ENCODE peak calls at places on chromosomes 3 and 15, in ten cellular contexts. One of them, this sample, is unnamed.

GRCh38 chr15:73996939-73997338 is 2.4 kb downstream of the PML start:
- DNase-seq in H1: no peak
- DNase-seq in HepG2: no peak
- DNase-seq in sigmoid colon: peak
- DNase-seq in breast epithelium: no peak
- DNase-seq in HCT116: no peak
- DNase-seq in HL-60: no peak
- DNase-seq in stomach: no peak
- DNase-seq in transverse colon: no peak
- DNase-seq in K562: no peak
- DNase-seq in this sample: no peak

GRCh38 chr3:3189961-3190360 is 10.5 kb upstream of the CRBN start:
- DNase-seq in transverse colon: no peak
- DNase-seq in HCT116: no peak
- DNase-seq in H1: no peak
- DNase-seq in sigmoid colon: no peak
- DNase-seq in breast epithelium: no peak
- DNase-seq in stomach: no peak
- DNase-seq in K562: no peak
- DNase-seq in HL-60: no peak
- DNase-seq in HepG2: no peak
- DNase-seq in this sample: no peak

GRCh38 chr3:164004205-164004604 is 1074.1 kb downstream of the SI start:
- DNase-seq in breast epithelium: no peak
- DNase-seq in HCT116: no peak
- DNase-seq in HepG2: no peak
- DNase-seq in stomach: no peak
- DNase-seq in HL-60: no peak
- DNase-seq in transverse colon: no peak
- DNase-seq in sigmoid colon: no peak
- DNase-seq in K562: peak
- DNase-seq in H1: peak
- DNase-seq in this sample: no peak

GRCh38 chr3:52469001-52469400 is 13.6 kb downstream of the NISCH start:
- DNase-seq in HCT116: no peak
- DNase-seq in HepG2: no peak
- DNase-seq in sigmoid colon: no peak
- DNase-seq in HL-60: no peak
- DNase-seq in breast epithelium: no peak
- DNase-seq in stomach: no peak
- DNase-seq in H1: no peak
- DNase-seq in K562: no peak
- DNase-seq in transverse colon: no peak
- DNase-seq in this sample: no peak

GRCh38 chr3:39819517-39820298 is 10.3 kb downstream of the MYRIP start:
- DNase-seq in transverse colon: no peak
- DNase-seq in HL-60: no peak
- DNase-seq in stomach: no peak
- DNase-seq in HCT116: no peak
- DNase-seq in sigmoid colon: no peak
- DNase-seq in HepG2: no peak
- DNase-seq in breast epithelium: no peak
- DNase-seq in H1: no peak
- DNase-seq in K562: no peak
- DNase-seq in this sample: no peak

GRCh38 chr15:58545307-58546065 is 113.7 kb downstream of the LIPC start:
- DNase-seq in HepG2: no peak
- DNase-seq in breast epithelium: no peak
- DNase-seq in HL-60: no peak
- DNase-seq in K562: no peak
- DNase-seq in H1: no peak
- DNase-seq in HCT116: no peak
- DNase-seq in transverse colon: no peak
- DNase-seq in stomach: peak
- DNase-seq in sigmoid colon: no peak
- DNase-seq in this sample: no peak

GRCh38 chr15:70722266-70723123 is 40.9 kb downstream of the UACA start:
- DNase-seq in breast epithelium: no peak
- DNase-seq in K562: peak
- DNase-seq in H1: no peak
- DNase-seq in HL-60: peak
- DNase-seq in HCT116: peak
- DNase-seq in sigmoid colon: no peak
- DNase-seq in HepG2: peak
- DNase-seq in transverse colon: no peak
- DNase-seq in stomach: no peak
- DNase-seq in this sample: peak

GRCh38 chr15:52658955-52659354 is 20.2 kb downstream of the ATOSA start:
- DNase-seq in breast epithelium: no peak
- DNase-seq in HL-60: no peak
- DNase-seq in transverse colon: no peak
- DNase-seq in H1: no peak
- DNase-seq in sigmoid colon: no peak
- DNase-seq in HCT116: no peak
- DNase-seq in HepG2: no peak
- DNase-seq in K562: no peak
- DNase-seq in stomach: no peak
- DNase-seq in this sample: no peak

GRCh38 chr3:161175506-161175905 is 45.6 kb upstream of the NMD3 start:
- DNase-seq in HL-60: no peak
- DNase-seq in H1: no peak
- DNase-seq in transverse colon: no peak
- DNase-seq in sigmoid colon: no peak
- DNase-seq in K562: no peak
- DNase-seq in HepG2: no peak
- DNase-seq in stomach: no peak
- DNase-seq in HCT116: no peak
- DNase-seq in breast epithelium: no peak
- DNase-seq in this sample: no peak

GRCh38 chr3:180183346-180183745 is 146.6 kb upstream of the PEX5L start:
- DNase-seq in HL-60: no peak
- DNase-seq in transverse colon: no peak
- DNase-seq in HCT116: no peak
- DNase-seq in stomach: no peak
- DNase-seq in breast epithelium: no peak
- DNase-seq in sigmoid colon: no peak
- DNase-seq in H1: no peak
- DNase-seq in K562: no peak
- DNase-seq in HepG2: no peak
- DNase-seq in this sample: no peak
- TF ChIP-seq POLR2AphosphoS5 in HL-60: no peak
- TF ChIP-seq POLR2AphosphoS5 in transverse colon: no peak
- TF ChIP-seq POLR2AphosphoS5 in HCT116: no peak
- TF ChIP-seq POLR2AphosphoS5 in stomach: no peak
- TF ChIP-seq POLR2AphosphoS5 in breast epithelium: no peak
- TF ChIP-seq POLR2AphosphoS5 in sigmoid colon: no peak
- TF ChIP-seq POLR2AphosphoS5 in H1: no peak
- TF ChIP-seq POLR2AphosphoS5 in K562: no peak
- TF ChIP-seq POLR2AphosphoS5 in HepG2: no peak
- TF ChIP-seq POLR2AphosphoS5 in this sample: no peak

GRCh38 chr3:192917508-192918274 is at the start of gene MB21D2:
- DNase-seq in HL-60: no peak
- DNase-seq in breast epithelium: peak
- DNase-seq in transverse colon: peak
- DNase-seq in K562: peak
- DNase-seq in sigmoid colon: peak
- DNase-seq in HCT116: peak
- DNase-seq in stomach: peak
- DNase-seq in HepG2: peak
- DNase-seq in H1: no peak
- DNase-seq in this sample: peak
- TF ChIP-seq POLR2AphosphoS5 in HL-60: no peak
- TF ChIP-seq POLR2AphosphoS5 in breast epithelium: peak
- TF ChIP-seq POLR2AphosphoS5 in transverse colon: peak
- TF ChIP-seq POLR2AphosphoS5 in K562: no peak
- TF ChIP-seq POLR2AphosphoS5 in sigmoid colon: peak
- TF ChIP-seq POLR2AphosphoS5 in HCT116: peak
- TF ChIP-seq POLR2AphosphoS5 in stomach: peak
- TF ChIP-seq POLR2AphosphoS5 in HepG2: no peak
- TF ChIP-seq POLR2AphosphoS5 in H1: no peak
- TF ChIP-seq POLR2AphosphoS5 in this sample: peak

GRCh38 chr15:39582286-39582976 is 1.6 kb downstream of the THBS1 start:
- DNase-seq in HepG2: no peak
- DNase-seq in H1: no peak
- DNase-seq in stomach: no peak
- DNase-seq in transverse colon: peak
- DNase-seq in HL-60: no peak
- DNase-seq in breast epithelium: no peak
- DNase-seq in K562: no peak
- DNase-seq in HCT116: no peak
- DNase-seq in sigmoid colon: peak
- DNase-seq in this sample: no peak
- TF ChIP-seq POLR2AphosphoS5 in HepG2: no peak
- TF ChIP-seq POLR2AphosphoS5 in H1: peak
- TF ChIP-seq POLR2AphosphoS5 in stomach: peak
- TF ChIP-seq POLR2AphosphoS5 in transverse colon: no peak
- TF ChIP-seq POLR2AphosphoS5 in HL-60: no peak
- TF ChIP-seq POLR2AphosphoS5 in breast epithelium: no peak
- TF ChIP-seq POLR2AphosphoS5 in K562: no peak
- TF ChIP-seq POLR2AphosphoS5 in HCT116: no peak
- TF ChIP-seq POLR2AphosphoS5 in sigmoid colon: peak
- TF ChIP-seq POLR2AphosphoS5 in this sample: no peak

DNA sequence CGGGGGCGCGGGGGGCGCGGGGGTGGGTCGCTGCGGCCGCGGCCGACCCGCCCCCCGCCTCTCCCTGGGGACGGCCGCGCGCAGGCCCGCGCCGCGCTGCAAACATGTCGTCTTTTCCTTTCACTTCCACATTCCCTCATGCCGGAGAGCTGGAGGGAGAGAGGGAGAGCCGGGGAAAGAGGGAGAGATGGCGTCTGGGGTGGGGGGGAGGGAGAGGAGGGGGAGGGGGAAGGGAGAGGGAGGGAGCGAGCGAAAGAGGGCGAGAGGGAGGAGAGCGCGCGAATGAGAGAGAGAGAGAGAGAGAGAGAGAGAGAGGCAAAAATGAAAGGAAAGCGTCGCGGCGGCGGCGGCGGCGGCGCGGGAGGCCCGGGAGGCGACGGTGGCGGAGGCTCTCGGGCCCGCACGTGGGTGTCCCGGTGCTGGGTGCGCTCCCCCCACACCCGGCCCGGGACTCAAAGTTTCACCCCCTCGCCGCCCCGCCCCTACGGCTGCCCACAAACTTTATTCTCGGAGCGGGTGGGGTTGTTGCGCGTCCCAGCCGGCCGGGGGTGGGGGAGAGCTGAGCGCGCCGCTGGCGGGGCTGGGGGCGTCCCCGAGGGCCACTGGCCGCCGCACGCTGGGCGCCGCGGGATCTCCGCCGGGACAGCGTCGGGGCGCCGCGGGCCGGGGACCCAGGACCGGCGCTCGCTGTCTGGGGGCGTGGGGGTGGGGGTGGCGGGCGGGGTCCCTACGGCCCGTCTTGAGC is 731 bp downstream of the ZNF710 start:
- DNase-seq in HCT116: no peak
- DNase-seq in sigmoid colon: peak
- DNase-seq in K562: peak
- DNase-seq in stomach: peak
- DNase-seq in H1: no peak
- DNase-seq in HL-60: peak
- DNase-seq in transverse colon: peak
- DNase-seq in HepG2: peak
- DNase-seq in breast epithelium: no peak
- DNase-seq in this sample: peak
- TF ChIP-seq POLR2AphosphoS5 in HCT116: peak
- TF ChIP-seq POLR2AphosphoS5 in sigmoid colon: no peak
- TF ChIP-seq POLR2AphosphoS5 in K562: no peak
- TF ChIP-seq POLR2AphosphoS5 in stomach: no peak
- TF ChIP-seq POLR2AphosphoS5 in H1: peak
- TF ChIP-seq POLR2AphosphoS5 in HL-60: no peak
- TF ChIP-seq POLR2AphosphoS5 in transverse colon: no peak
- TF ChIP-seq POLR2AphosphoS5 in HepG2: no peak
- TF ChIP-seq POLR2AphosphoS5 in breast epithelium: no peak
- TF ChIP-seq POLR2AphosphoS5 in this sample: no peak

GRCh38 chr15:55284461-55284860 is 5.2 kb downstream of the RAB27A start:
- DNase-seq in HepG2: no peak
- DNase-seq in HL-60: no peak
- DNase-seq in sigmoid colon: no peak
- DNase-seq in K562: no peak
- DNase-seq in H1: no peak
- DNase-seq in breast epithelium: no peak
- DNase-seq in HCT116: no peak
- DNase-seq in stomach: no peak
- DNase-seq in transverse colon: no peak
- DNase-seq in this sample: no peak

GRCh38 chr15:55288006-55288717 is 1.5 kb downstream of the RAB27A start:
- DNase-seq in stomach: no peak
- DNase-seq in HepG2: no peak
- DNase-seq in HL-60: no peak
- DNase-seq in breast epithelium: no peak
- DNase-seq in H1: no peak
- DNase-seq in HCT116: no peak
- DNase-seq in sigmoid colon: no peak
- DNase-seq in transverse colon: no peak
- DNase-seq in K562: no peak
- DNase-seq in this sample: no peak

GRCh38 chr15:55290361-55291057 is 896 bp upstream of the RAB27A start:
- DNase-seq in breast epithelium: peak
- DNase-seq in HL-60: no peak
- DNase-seq in transverse colon: peak
- DNase-seq in H1: peak
- DNase-seq in HCT116: peak
- DNase-seq in HepG2: peak
- DNase-seq in stomach: peak
- DNase-seq in sigmoid colon: peak
- DNase-seq in K562: peak
- DNase-seq in this sample: peak

GRCh38 chr15:55289011-55289572 is 521 bp downstream of the RAB27A start:
- DNase-seq in K562: no peak
- DNase-seq in transverse colon: peak
- DNase-seq in HepG2: peak
- DNase-seq in breast epithelium: no peak
- DNase-seq in stomach: peak
- DNase-seq in HL-60: no peak
- DNase-seq in HCT116: no peak
- DNase-seq in H1: no peak
- DNase-seq in sigmoid colon: peak
- DNase-seq in this sample: no peak

DNA sequence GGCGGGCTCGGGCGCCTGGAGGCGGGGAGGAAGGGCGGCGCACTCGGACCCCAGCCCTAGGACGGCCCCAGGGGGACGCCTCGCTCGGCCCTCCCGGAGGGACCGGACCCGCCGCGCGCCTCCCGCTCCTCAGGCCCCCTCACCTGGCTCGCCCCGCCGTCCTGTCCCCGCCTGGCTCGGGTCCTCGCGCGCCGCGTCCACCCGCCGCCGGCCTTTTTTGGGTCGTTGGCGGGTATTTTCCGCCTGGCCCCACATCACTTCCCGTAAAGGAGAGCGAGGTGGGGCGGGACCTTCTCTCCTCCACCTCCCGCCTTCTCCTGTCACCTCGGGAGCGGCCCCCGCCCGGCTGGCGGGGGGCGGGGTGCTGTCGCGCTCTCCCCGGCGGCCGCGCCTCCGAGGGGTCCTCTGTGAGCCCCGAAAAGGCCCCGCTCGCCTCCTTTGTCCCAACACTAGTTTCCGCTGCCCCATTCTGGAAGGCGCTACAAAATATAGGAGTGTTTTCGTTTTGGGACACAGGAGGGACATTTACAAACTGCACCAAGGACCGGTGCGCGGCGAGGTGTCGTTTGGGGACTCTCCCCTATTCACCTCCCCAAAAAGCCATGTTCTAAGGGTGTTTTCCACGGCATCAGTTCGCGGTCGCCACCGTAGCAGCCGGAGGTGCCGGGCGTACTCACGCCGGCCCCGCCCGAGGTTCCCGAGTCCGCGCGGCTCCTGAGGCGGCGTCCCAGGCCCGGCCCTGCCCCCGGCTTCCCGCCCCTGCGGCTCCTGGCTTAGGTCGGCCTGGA is at the start of gene RAB27A:
- DNase-seq in HepG2: peak
- DNase-seq in HCT116: peak
- DNase-seq in breast epithelium: peak
- DNase-seq in K562: peak
- DNase-seq in HL-60: no peak
- DNase-seq in H1: no peak
- DNase-seq in sigmoid colon: peak
- DNase-seq in stomach: peak
- DNase-seq in transverse colon: peak
- DNase-seq in this sample: peak
- TF ChIP-seq POLR2AphosphoS5 in HepG2: no peak
- TF ChIP-seq POLR2AphosphoS5 in HCT116: no peak
- TF ChIP-seq POLR2AphosphoS5 in breast epithelium: peak
- TF ChIP-seq POLR2AphosphoS5 in K562: peak
- TF ChIP-seq POLR2AphosphoS5 in HL-60: peak
- TF ChIP-seq POLR2AphosphoS5 in H1: no peak
- TF ChIP-seq POLR2AphosphoS5 in sigmoid colon: peak
- TF ChIP-seq POLR2AphosphoS5 in stomach: peak
- TF ChIP-seq POLR2AphosphoS5 in transverse colon: peak
- TF ChIP-seq POLR2AphosphoS5 in this sample: no peak

This sample was measured in GM12891.